ENCODE peak calls at places on chromosomes 2 and 18, in eight cellular contexts. B is astrocyte of the spinal cord, T is spleen, M is astrocyte of the cerebellum, V is GM13976, J is thoracic aorta, H is PC-3, L is left ventricle myocardium inferior. E is an unnamed sample.

GRCh38 chr2:145851730-145852129 is 1331.8 kb upstream of the ZEB2 start:
- DNase-seq in B (no peak), T (no peak), M (no peak), V (no peak), J (no peak), H (no peak), L (no peak), E (no peak)

GRCh38 chr2:135664623-135665068 is 77.0 kb upstream of the UBXN4 start:
- DNase-seq in B (peak), T (no peak), M (no peak), V (peak), J (no peak), H (peak), L (no peak), E (no peak)

GRCh38 chr2:229446316-229446715 is 175.2 kb upstream of the PID1 start:
- DNase-seq in B (no peak), T (no peak), M (no peak), V (no peak), J (no peak), H (no peak), L (no peak), E (no peak)

GRCh38 chr18:24805156-24805555 is 344.7 kb downstream of the HRH4 start:
- DNase-seq in B (no peak), T (no peak), M (no peak), V (no peak), J (no peak), H (no peak), L (no peak), E (no peak)

GRCh38 chr2:138184428-138184827 is 220.2 kb downstream of the HNMT start:
- DNase-seq in B (no peak), T (no peak), M (no peak), V (no peak), J (no peak), H (no peak), L (no peak), E (no peak)

GRCh38 chr2:201432551-201433388 is 18.5 kb downstream of the TRAK2 start:
- DNase-seq in B (peak), T (no peak), M (peak), V (no peak), J (no peak), H (no peak), L (no peak), E (no peak)

GRCh38 chr18:31929273-31929672 is 13.7 kb downstream of the TRAPPC8 start:
- DNase-seq in B (no peak), T (no peak), M (no peak), V (no peak), J (no peak), H (no peak), L (no peak), E (no peak)

GRCh38 chr18:4096501-4096900 is 358.6 kb downstream of the DLGAP1 start:
- DNase-seq in B (peak), T (no peak), M (peak), V (no peak), J (no peak), H (no peak), L (no peak), E (no peak)

GRCh38 chr2:19312949-19313348 is 45.5 kb downstream of the OSR1 start:
- DNase-seq in B (peak), T (no peak), M (peak), V (peak), J (no peak), H (peak), L (no peak), E (no peak)

GRCh38 chr2:174198846-174199564 is 49.3 kb downstream of the OLA1 start:
- DNase-seq in B (no peak), T (no peak), M (no peak), V (no peak), J (no peak), H (peak), L (no peak), E (no peak)

GRCh38 chr2:23487735-23488492 is 102.9 kb downstream of the KLHL29 start:
- DNase-seq in B (peak), T (peak), M (peak), V (peak), J (no peak), H (no peak), L (no peak), E (no peak)

GRCh38 chr2:230678451-230678850 is 34.2 kb upstream of the CAB39 start:
- DNase-seq in B (no peak), T (no peak), M (no peak), V (peak), J (no peak), H (no peak), L (no peak), E (no peak)

GRCh38 chr2:71454221-71455010 is 1.1 kb downstream of the DYSF start:
- DNase-seq in B (no peak), T (peak), M (no peak), V (no peak), J (no peak), H (peak), L (peak), E (no peak)

GRCh38 chr2:187233811-187234210 is 214.2 kb downstream of the CALCRL start:
- DNase-seq in B (no peak), T (no peak), M (no peak), V (no peak), J (no peak), H (peak), L (no peak), E (no peak)

GRCh38 chr18:21599585-21600525 is 649 bp downstream of the ESCO1 start:
- DNase-seq in B (peak), T (peak), M (no peak), V (peak), J (no peak), H (peak), L (peak), E (peak)

GRCh38 chr2:184906709-184907108 is 308.4 kb downstream of the ZNF804A start:
- DNase-seq in B (peak), T (no peak), M (no peak), V (no peak), J (no peak), H (no peak), L (no peak), E (no peak)

GRCh38 chr2:15918761-15919356 is 21.5 kb upstream of the MYCN start:
- DNase-seq in B (no peak), T (no peak), M (no peak), V (no peak), J (no peak), H (no peak), L (no peak), E (peak)

GRCh38 chr18:79518028-79518682 is 122.4 kb downstream of the NFATC1 start:
- DNase-seq in B (no peak), T (peak), M (no peak), V (no peak), J (no peak), H (no peak), L (no peak), E (peak)

GRCh38 chr2:64787019-64787365 is 133.3 kb upstream of the SERTAD2 start:
- DNase-seq in B (no peak), T (no peak), M (no peak), V (no peak), J (no peak), H (no peak), L (no peak), E (no peak)

GRCh38 chr18:21167641-21168372 is 56.2 kb upstream of the ROCK1 start:
- DNase-seq in B (peak), T (no peak), M (no peak), V (no peak), J (no peak), H (peak), L (no peak), E (no peak)

GRCh38 chr2:134669731-134670669 is 48.8 kb downstream of the TMEM163 start:
- DNase-seq in B (no peak), T (peak), M (no peak), V (no peak), J (no peak), H (no peak), L (no peak), E (peak)

GRCh38 chr2:29561241-29562027 is 360.0 kb downstream of the ALK start:
- DNase-seq in B (no peak), T (no peak), M (no peak), V (no peak), J (no peak), H (no peak), L (no peak), E (peak)

GRCh38 chr2:127525692-127526141 is 572 bp downstream of the IWS1 start:
- DNase-seq in B (peak), T (no peak), M (peak), V (no peak), J (no peak), H (peak), L (no peak), E (no peak)

GRCh38 chr2:127526142-127526939 is at the start of gene IWS1:
- DNase-seq in B (peak), T (peak), M (peak), V (peak), J (peak), H (peak), L (peak), E (peak)

GRCh38 chr2:127530245-127531132 is 4.2 kb upstream of the IWS1 start:
- DNase-seq in B (no peak), T (no peak), M (no peak), V (no peak), J (no peak), H (peak), L (no peak), E (no peak)

GRCh38 chr2:127528487-127528886 is 2.2 kb upstream of the IWS1 start:
- DNase-seq in B (no peak), T (no peak), M (no peak), V (no peak), J (no peak), H (no peak), L (no peak), E (no peak)

DNA sequence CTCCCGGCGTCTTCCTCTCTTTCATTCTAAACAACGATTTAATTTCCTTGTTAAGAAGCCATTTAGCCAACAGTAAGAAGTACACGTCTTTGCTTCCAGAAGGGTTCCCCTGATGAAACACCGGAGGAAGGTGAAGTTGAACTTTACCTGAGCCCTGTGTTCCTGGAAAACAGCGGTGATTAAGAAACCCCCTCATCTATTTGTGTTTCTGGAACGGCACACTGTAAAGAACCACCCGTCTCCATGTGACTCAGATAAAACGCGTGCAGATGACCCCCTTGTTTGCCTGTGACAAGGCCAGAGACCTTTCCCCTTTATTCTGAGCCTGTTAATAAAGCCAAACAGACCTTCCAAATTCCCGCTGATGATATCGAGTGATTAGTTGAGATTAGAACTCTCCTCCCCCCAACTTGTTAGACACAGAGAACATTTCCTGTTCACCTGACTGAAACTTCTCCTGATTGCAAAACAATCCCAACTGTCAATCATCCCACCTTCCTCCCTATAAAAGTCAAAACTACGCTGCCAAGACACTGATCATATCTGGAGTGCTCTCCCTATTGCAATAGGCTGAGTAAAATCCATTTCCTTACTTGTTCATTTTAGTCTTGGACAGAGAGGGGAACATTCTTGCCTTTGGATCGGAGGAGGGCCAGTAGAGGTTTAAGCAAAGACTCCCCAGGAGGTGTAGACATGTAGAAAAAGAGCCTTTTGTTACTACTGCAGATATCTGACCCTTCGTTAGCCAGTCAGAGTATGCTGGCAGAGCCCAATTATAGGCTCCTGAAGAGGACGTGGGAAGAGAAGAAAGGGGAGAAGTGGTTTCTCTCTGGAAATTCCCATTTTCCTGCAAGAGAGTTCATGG is 883 bp upstream of the IWS1 start:
- DNase-seq in B (no peak), T (no peak), M (no peak), V (no peak), J (no peak), H (peak), L (no peak), E (no peak)
- TF ChIP-seq CTCF in B (no peak), T (no peak), M (peak), V (no peak), J (no peak), H (peak), L (no peak), E (peak)

GRCh38 chr2:160109243-160109642 is 46.8 kb upstream of the PLA2R1 start:
- DNase-seq in B (no peak), T (no peak), M (no peak), V (no peak), J (no peak), H (no peak), L (no peak), E (no peak)

GRCh38 chr2:160110674-160111239 is 48.3 kb upstream of the PLA2R1 start:
- DNase-seq in B (no peak), T (no peak), M (no peak), V (no peak), J (no peak), H (no peak), L (no peak), E (no peak)

GRCh38 chr2:160108231-160108630 is 45.8 kb upstream of the PLA2R1 start:
- DNase-seq in B (no peak), T (no peak), M (no peak), V (no peak), J (no peak), H (no peak), L (no peak), E (no peak)

GRCh38 chr2:160111951-160112798 is 49.8 kb upstream of the PLA2R1 start:
- DNase-seq in B (no peak), T (no peak), M (no peak), V (peak), J (no peak), H (no peak), L (no peak), E (no peak)

DNA sequence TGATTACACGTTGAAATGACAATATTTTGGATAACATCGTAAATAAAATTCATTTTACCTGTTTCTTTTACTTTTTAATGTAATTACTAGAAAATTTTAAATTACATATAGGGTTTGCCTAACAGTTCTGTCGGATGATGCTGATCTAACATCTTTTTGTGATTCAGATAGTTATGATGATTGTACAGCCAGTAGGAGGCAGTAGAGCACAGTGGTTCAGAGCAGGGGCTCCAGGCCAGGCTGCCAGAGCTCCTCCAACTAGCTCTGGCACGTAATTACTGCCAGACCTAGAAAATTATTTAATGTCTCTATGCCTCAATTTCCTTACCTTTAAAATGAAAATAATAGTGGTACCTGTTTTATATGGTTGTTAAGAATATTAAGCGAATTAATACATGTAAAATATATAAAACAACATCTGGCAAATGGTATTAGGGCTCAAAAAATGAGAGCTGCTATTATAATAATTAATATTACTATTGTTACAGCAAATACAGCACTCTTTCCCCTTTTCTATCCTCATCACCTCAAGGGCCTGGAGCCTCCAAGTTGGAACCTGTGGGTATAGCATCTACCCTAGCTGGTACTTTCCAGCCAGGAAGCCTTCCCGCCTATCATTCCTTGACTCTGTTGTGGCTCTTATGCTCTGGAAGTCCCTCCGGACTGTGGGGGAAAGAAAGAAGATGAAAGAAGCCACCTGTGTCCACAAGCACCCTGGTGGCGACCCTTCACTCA is 47.7 kb upstream of the PLA2R1 start:
- DNase-seq in B (peak), T (no peak), M (peak), V (peak), J (no peak), H (peak), L (peak), E (peak)
- TF ChIP-seq CTCF in B (peak), T (peak), M (peak), V (peak), J (peak), H (peak), L (peak), E (peak)

GRCh38 chr18:54267688-54268087 is 1.6 kb upstream of the POLI start:
- DNase-seq in B (no peak), T (no peak), M (no peak), V (no peak), J (no peak), H (no peak), L (no peak), E (no peak)

GRCh38 chr18:54269924-54270844 is 867 bp downstream of the POLI start:
- DNase-seq in B (peak), T (peak), M (no peak), V (no peak), J (peak), H (peak), L (no peak), E (no peak)
- TF ChIP-seq CTCF in B (peak), T (peak), M (peak), V (no peak), J (peak), H (peak), L (peak), E (peak)

DNA sequence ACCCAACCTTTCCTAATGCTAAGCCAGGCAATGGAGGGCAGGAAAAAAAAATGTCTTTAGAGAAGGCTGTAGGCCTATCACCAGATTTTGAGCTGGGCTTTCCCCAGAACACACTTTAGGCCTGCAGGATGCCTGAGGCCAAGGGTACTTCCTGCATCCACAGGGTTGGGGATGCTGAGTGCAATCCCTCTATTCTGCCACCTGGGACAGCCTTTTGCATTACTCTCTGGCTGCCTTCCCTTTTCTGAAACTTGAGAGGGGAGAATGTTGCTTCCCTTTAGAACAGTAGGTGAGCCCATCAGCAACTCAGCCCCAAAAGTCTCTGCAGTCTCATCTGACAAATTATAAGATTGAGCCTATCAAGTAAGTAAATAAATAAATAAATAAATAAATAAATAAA is 195.2 kb downstream of the SLC8A1 start:
- DNase-seq in B (no peak), T (no peak), M (no peak), V (no peak), J (no peak), H (peak), L (no peak), E (no peak)
- TF ChIP-seq CTCF in B (peak), T (no peak), M (peak), V (no peak), J (no peak), H (peak), L (peak), E (peak)

DNA sequence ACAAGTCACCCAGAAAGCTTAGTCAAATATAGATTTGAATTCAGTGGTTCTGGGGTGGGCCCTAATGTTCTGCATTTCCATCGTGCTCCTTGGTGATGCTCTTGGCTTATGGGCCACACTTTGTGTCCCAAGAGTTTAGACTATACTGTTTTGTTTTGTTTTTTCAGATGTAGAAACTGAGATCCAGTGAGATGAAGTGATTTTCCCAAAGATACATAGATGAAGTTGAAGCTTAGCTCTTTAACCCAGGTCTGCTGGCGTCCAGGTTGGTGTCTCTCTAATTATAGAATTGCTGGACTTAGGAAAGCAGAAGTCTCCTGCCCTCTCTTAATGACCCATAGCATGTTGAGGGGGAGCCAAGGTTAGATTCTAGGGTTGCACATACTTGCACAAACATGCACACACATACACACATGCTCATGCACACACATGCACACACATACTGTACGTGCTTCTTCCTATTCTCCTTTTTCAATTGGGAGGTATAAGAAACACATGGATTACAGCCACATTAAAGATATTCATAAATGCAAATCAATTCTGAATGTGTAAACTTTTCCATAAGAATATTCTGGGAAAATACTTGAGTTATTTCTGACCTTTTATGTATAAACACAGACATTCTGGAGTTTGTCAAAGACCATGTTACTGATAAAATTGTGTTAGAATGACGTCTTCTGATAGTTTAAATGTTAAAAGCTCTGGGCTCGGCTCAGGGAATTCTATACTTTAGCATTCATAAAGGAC is 41.3 kb upstream of the IL1R1 start:
- DNase-seq in B (no peak), T (no peak), M (no peak), V (no peak), J (no peak), H (no peak), L (no peak), E (no peak)
- TF ChIP-seq CTCF in B (no peak), T (no peak), M (no peak), V (no peak), J (no peak), H (no peak), L (no peak), E (no peak)

E was measured in osteocyte.